ENCODE peak calls at places on chromosome 12, in six cellular contexts. V, O, Z, C, E and I are unnamed samples.

GRCh38 chr12:127655691-127656090 is 611.3 kb upstream of the TMEM132C start:
- DNase-seq in Z (no peak), C (no peak), O (peak), E (no peak), V (no peak), I (no peak)

GRCh38 chr12:94380507-94380906 is 79.2 kb downstream of the CEP83 start:
- DNase-seq in V (no peak), O (no peak), E (no peak), C (no peak), Z (no peak), I (no peak)

GRCh38 chr12:112891093-112892024 is 15.4 kb upstream of the OAS1 start:
- DNase-seq in V (no peak), Z (no peak), E (no peak), O (no peak), C (no peak), I (no peak)

GRCh38 chr12:101759396-101760047 is 20.3 kb upstream of the SYCP3 start:
- DNase-seq in V (peak), Z (peak), O (peak), E (no peak), C (no peak), I (no peak)

GRCh38 chr12:3071710-3072109 is 5.5 kb upstream of the TSPAN9 start:
- DNase-seq in V (no peak), C (no peak), E (no peak), O (no peak), Z (no peak), I (no peak)

GRCh38 chr12:12979731-12980259 is 20.3 kb downstream of the HEBP1 start:
- DNase-seq in V (peak), E (no peak), O (peak), C (no peak), Z (no peak), I (no peak)

GRCh38 chr12:12007001-12007712 is 63.6 kb upstream of the BCL2L14 start:
- DNase-seq in O (peak), C (no peak), E (no peak), V (no peak), Z (no peak), I (no peak)

GRCh38 chr12:27615331-27615891 is 80.8 kb upstream of the REP15 start:
- DNase-seq in O (peak), Z (peak), E (no peak), C (no peak), V (no peak), I (no peak)

GRCh38 chr12:80230068-80230467 is 130.7 kb downstream of the OTOGL start:
- DNase-seq in C (no peak), E (peak), Z (peak), O (no peak), V (no peak), I (no peak)

GRCh38 chr12:123153906-123154305 is 3.0 kb upstream of the PITPNM2 start:
- DNase-seq in Z (no peak), O (no peak), C (no peak), E (no peak), V (no peak), I (no peak)

GRCh38 chr12:123150273-123150803 is 552 bp downstream of the PITPNM2 start:
- DNase-seq in O (no peak), Z (no peak), E (no peak), V (peak), C (peak), I (no peak)

GRCh38 chr12:123151679-123152454 is 977 bp upstream of the PITPNM2 start:
- DNase-seq in E (no peak), C (no peak), V (no peak), Z (peak), O (no peak), I (no peak)

GRCh38 chr12:123150804-123151678 is at the start of gene PITPNM2:
- DNase-seq in V (peak), O (peak), Z (peak), E (peak), C (peak), I (no peak)

GRCh38 chr12:123152823-123153222 is 1.9 kb upstream of the PITPNM2 start:
- DNase-seq in Z (no peak), C (no peak), O (no peak), V (no peak), E (no peak), I (no peak)
- TF ChIP-seq CTCF in Z (no peak), C (no peak), O (no peak), V (no peak), E (no peak), I (no peak)

DNA sequence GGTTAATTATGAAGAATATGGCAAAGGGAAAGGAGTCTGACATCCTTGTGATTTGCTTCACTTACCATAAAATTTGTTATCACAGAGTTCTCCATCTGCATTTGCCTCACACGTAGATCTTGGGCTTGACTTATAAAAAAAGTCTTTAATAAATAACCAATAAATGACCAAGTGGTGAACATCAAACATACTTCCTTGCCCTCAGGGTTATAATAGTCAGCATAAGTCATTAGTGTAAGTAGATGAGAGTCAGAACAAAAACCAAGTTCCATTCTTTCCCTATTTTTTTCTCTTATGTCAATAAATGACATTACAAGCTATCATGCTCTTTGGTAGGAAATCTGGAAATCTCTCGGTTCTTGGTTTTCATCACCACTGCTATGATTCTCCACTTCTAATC is 635.4 kb upstream of the ATXN7L3B start:
- DNase-seq in E (no peak), V (peak), Z (no peak), O (no peak), C (no peak), I (no peak)
- TF ChIP-seq CTCF in E (no peak), V (no peak), Z (no peak), O (no peak), C (no peak), I (no peak)

GRCh38 chr12:118137148-118137678 is 1.3 kb downstream of the PEBP1 start:
- DNase-seq in V (no peak), C (no peak), E (no peak), O (no peak), Z (no peak), I (no peak)

GRCh38 chr12:118136559-118137003 is 657 bp downstream of the PEBP1 start:
- DNase-seq in E (peak), O (peak), V (peak), Z (peak), C (peak), I (peak)

GRCh38 chr12:118140825-118141224 is 4.9 kb downstream of the PEBP1 start:
- DNase-seq in E (no peak), O (no peak), Z (no peak), V (no peak), C (no peak), I (no peak)

DNA sequence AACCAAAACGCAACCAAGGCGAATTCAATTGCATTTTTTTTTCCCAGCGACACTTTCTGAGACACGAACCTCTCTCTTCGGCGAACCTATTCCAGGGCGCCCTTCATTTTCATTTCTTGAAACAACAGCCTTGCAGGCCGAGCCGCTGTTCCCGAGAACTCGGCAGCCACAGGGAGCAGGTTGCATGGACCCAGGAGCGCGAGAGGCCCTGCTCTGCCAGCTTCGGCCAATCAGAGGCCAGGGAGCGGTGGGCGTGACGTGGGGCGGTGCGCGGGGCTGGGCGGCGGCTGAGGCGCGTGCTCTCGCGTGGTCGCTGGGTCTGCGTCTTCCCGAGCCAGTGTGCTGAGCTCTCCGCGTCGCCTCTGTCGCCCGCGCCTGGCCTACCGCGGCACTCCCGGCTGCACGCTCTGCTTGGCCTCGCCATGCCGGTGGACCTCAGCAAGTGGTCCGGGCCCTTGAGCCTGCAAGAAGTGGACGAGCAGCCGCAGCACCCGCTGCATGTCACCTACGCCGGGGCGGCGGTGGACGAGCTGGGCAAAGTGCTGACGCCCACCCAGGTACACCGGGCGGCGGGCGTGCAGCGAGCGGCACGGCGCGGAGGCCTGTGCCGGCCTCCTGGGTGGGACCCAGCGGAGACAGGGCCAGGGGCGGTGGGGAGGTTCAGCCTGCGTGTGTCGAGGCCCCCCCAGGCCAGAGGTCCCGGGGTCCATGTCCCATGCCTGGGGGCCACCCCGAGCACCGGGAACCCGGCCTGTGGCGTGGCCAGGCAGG is at the start of gene PEBP1:
- DNase-seq in C (peak), Z (peak), E (peak), V (peak), O (peak), I (peak)
- TF ChIP-seq CTCF in C (no peak), Z (no peak), E (no peak), V (no peak), O (no peak), I (no peak)

DNA sequence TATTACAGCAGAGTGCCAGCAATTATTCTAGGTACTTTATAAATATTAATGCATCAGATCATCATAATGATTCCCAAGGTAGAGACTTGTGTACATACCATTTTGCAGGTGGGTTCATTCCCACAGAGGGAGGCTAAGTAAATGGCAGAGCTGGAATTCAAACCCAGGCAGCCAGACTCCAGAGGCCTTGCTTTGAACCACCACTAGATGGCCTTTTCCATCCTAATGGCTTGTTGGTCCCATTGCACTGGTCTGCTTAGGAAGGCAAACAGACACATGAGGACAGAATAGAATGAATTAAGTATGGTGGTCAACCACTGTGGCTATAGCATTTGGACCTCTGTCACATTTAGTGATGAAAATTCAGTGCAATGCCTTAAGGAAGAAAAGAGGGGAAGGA is 158.7 kb downstream of the METTL25 start:
- DNase-seq in O (peak), C (no peak), E (peak), V (no peak), Z (no peak), I (no peak)
- TF ChIP-seq CTCF in O (peak), C (peak), E (peak), V (no peak), Z (peak), I (peak)

GRCh38 chr12:25972783-25973182 is 14.3 kb downstream of the RASSF8 start:
- DNase-seq in E (no peak), C (no peak), Z (no peak), O (peak), V (no peak), I (no peak)

GRCh38 chr12:25975179-25975578 is 16.7 kb downstream of the RASSF8 start:
- DNase-seq in Z (no peak), V (no peak), O (no peak), E (no peak), C (no peak), I (no peak)

GRCh38 chr12:25971675-25972035 is 13.2 kb downstream of the RASSF8 start:
- DNase-seq in Z (no peak), E (no peak), V (no peak), O (peak), C (no peak), I (no peak)

GRCh38 chr12:25970082-25970481 is 11.6 kb downstream of the RASSF8 start:
- DNase-seq in O (no peak), Z (no peak), C (no peak), E (no peak), V (no peak), I (no peak)

GRCh38 chr12:25970916-25971674 is 12.6 kb downstream of the RASSF8 start:
- DNase-seq in C (no peak), V (no peak), Z (no peak), E (no peak), O (no peak), I (no peak)
- TF ChIP-seq CTCF in C (no peak), V (no peak), Z (peak), E (no peak), O (peak), I (no peak)

DNA sequence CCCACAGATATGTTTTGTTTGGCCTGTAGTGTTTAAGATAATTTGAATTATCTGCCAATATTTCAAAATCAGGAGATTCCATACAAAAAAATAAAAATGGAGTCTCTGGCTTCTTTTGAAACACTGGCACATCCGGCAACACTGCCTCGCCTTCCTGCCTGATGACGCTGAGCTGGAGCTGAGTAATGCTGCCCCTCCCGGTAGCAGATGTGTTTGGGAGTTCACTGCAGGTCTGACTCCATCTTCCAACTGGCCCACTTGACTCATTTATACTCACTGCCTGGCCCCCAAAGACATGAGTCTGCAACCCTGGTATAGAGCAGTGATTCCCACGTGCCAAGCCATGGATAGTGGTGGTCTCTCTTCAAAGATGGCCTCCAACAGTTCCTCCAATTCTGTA is 7.4 kb downstream of the CIT start:
- DNase-seq in V (peak), E (no peak), O (peak), Z (no peak), C (no peak), I (no peak)
- TF ChIP-seq CTCF in V (no peak), E (no peak), O (peak), Z (no peak), C (no peak), I (no peak)

GRCh38 chr12:121916719-121917118 is 1.7 kb upstream of the CFAP251 start:
- DNase-seq in E (peak), C (no peak), V (no peak), Z (no peak), O (peak), I (no peak)
- TF ChIP-seq CTCF in E (no peak), C (no peak), V (no peak), Z (peak), O (peak), I (peak)

DNA sequence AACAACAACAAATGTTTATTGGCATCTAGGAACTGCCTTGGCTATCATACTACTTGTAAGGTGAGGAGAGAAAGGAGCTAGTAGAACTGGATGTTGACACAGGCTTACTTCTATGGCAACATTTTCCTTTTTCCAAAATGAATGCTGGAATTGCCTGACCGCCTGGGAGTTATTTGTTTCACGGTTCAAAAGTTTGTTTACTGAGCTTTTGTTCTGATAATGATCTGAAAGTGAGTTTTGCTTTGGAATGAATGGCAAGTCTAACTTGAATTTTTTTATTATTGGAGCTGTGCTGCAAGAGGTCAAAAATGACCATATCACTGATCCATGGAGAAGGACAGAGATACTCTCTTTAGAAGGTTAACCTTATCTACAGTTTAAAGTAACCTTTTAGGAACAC is 183.5 kb upstream of the CAND1 start:
- DNase-seq in V (no peak), Z (no peak), E (no peak), O (no peak), C (no peak), I (no peak)
- TF ChIP-seq CTCF in V (no peak), Z (no peak), E (no peak), O (no peak), C (no peak), I (no peak)

GRCh38 chr12:125050446-125050845 is 14.8 kb upstream of the AACS start:
- DNase-seq in C (no peak), O (no peak), V (no peak), Z (no peak), E (no peak), I (no peak)

GRCh38 chr12:125050868-125051267 is 14.4 kb upstream of the AACS start:
- DNase-seq in C (no peak), O (no peak), V (no peak), E (no peak), Z (no peak), I (no peak)

GRCh38 chr12:125055591-125055990 is 9.6 kb upstream of the AACS start:
- DNase-seq in E (no peak), C (no peak), O (no peak), V (no peak), Z (no peak), I (no peak)

GRCh38 chr12:125056306-125056705 is 8.9 kb upstream of the AACS start:
- DNase-seq in Z (no peak), V (no peak), E (no peak), C (no peak), O (no peak), I (no peak)

DNA sequence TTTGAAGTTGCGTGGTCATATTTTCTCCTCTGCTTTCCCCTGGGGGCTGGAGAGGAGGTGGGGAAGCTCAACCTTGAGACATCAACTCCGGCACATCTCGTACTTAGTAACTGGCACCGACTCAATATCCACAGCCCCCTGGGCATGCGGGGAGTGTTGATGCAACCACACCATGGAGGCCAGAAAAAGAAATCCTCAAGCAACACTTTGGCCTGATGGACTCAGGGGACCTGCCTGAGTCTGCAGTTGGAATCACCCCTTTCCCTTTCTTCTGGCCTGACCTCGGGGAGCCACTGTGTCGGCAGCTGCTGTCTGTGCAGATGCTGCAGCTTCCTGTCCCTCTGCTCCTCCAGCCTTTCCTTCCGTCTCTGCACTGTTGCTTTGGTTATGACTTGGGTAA is 11.4 kb upstream of the AACS start:
- DNase-seq in E (no peak), O (no peak), V (no peak), Z (no peak), C (no peak), I (no peak)
- TF ChIP-seq CTCF in E (no peak), O (no peak), V (no peak), Z (no peak), C (no peak), I (no peak)

GRCh38 chr12:131833896-131834641 is 5.9 kb downstream of the MMP17 start:
- DNase-seq in E (no peak), V (no peak), Z (no peak), C (no peak), O (no peak), I (no peak)
- TF ChIP-seq CTCF in E (peak), V (peak), Z (peak), C (no peak), O (peak), I (peak)